ENCODE peak calls at places on chromosomes 4 and X, in eight cellular contexts. E, J, I, W, U, N, F and X are unnamed samples.

GRCh38 chrX:11968470-11968869 is 169.8 kb upstream of the FRMPD4 start:
- DNase-seq in W (no peak), I (peak; percentile 35), E (no peak), N (no peak), J (peak; percentile 1), U (peak; percentile 93), F (peak; percentile 33), X (no peak)

GRCh38 chrX:142483965-142484364 is 278.9 kb upstream of the MAGEC2 start:
- DNase-seq in I (no peak), E (no peak), W (no peak), U (no peak), J (no peak), F (no peak), N (no peak), X (no peak)

GRCh38 chr4:139300431-139301142 is 718 bp upstream of the NAA15 start:
- DNase-seq in I (peak; percentile 69), U (peak; percentile 63), F (no peak), E (no peak), N (peak; percentile 56), J (no peak), W (no peak), X (peak; percentile 61)

GRCh38 chr4:145735330-145735638 is 55.3 kb downstream of the C4orf51 start:
- DNase-seq in N (peak; percentile 89), W (peak; percentile 38), I (peak; percentile 97), F (peak; percentile 85), E (no peak), U (peak; percentile 93), J (peak; percentile 47), X (peak; percentile 93)

GRCh38 chrX:50962156-50962555 is 51.6 kb downstream of the BMP15 start:
- DNase-seq in E (no peak), I (no peak), F (no peak), N (no peak), U (no peak), J (no peak), W (no peak), X (no peak)

GRCh38 chrX:10296581-10296980 is 139.8 kb downstream of the CLCN4 start:
- DNase-seq in W (peak; percentile 1), I (peak; percentile 68), J (no peak), F (no peak), E (no peak), N (peak; percentile 13), U (no peak), X (peak; percentile 17)

GRCh38 chr4:146343199-146343598 is 128.9 kb downstream of the REELD1 start:
- DNase-seq in E (no peak), I (no peak), J (no peak), W (no peak), U (no peak), F (no peak), N (no peak), X (no peak)

GRCh38 chrX:22542641-22543040 is 269.9 kb downstream of the CBLL2 start:
- DNase-seq in E (no peak), W (no peak), N (no peak), J (no peak), I (no peak), F (no peak), U (no peak), X (peak; percentile 7)

GRCh38 chrX:124573458-124573857 is 227.1 kb downstream of the SH2D1A start:
- DNase-seq in J (no peak), E (no peak), U (no peak), N (no peak), I (no peak), W (no peak), F (no peak), X (no peak)

GRCh38 chr4:158807696-158808095 is 38.9 kb downstream of the FNIP2 start:
- DNase-seq in J (no peak), U (no peak), W (no peak), I (no peak), N (no peak), F (no peak), E (no peak), X (no peak)

GRCh38 chr4:159401791-159402380 is 299.0 kb downstream of the RAPGEF2 start:
- DNase-seq in U (peak; percentile 48), E (no peak), J (peak; percentile 25), I (peak; percentile 96), W (no peak), N (peak; percentile 86), F (peak; percentile 36), X (peak; percentile 92)

GRCh38 chrX:153954618-153955450 is 10.4 kb upstream of the RENBP start:
- DNase-seq in F (no peak), J (no peak), E (no peak), N (no peak), U (no peak), W (no peak), I (no peak), X (no peak)

GRCh38 chrX:12263211-12263610 is 124.9 kb downstream of the FRMPD4 start:
- DNase-seq in W (no peak), E (no peak), U (no peak), F (no peak), J (no peak), I (peak; percentile 73), N (peak; percentile 30), X (no peak)

GRCh38 chr4:99946346-99947189 is at the start of gene DNAJB14:
- DNase-seq in I (peak; percentile 71), U (peak; percentile 53), N (peak; percentile 79), J (peak; percentile 47), E (peak; percentile 84), F (peak; percentile 90), W (peak; percentile 93), X (peak; percentile 77)

GRCh38 chrX:2500091-2500680 is 590 bp downstream of the DHRSX start:
- DNase-seq in U (no peak), W (peak; percentile 72), F (peak; percentile 75), E (peak; percentile 57), J (peak; percentile 18), N (peak; percentile 49), I (peak; percentile 68), X (peak; percentile 72)

GRCh38 chrX:71160475-71160874 is 15.8 kb downstream of the NLGN3 start:
- DNase-seq in U (no peak), N (no peak), J (no peak), F (no peak), E (no peak), W (no peak), I (peak; percentile 38), X (no peak)

GRCh38 chrX:150303386-150304097 is 59.6 kb upstream of the MAMLD1 start:
- DNase-seq in F (no peak), U (peak; percentile 87), E (no peak), W (no peak), J (no peak), I (peak; percentile 62), N (peak; percentile 49), X (peak; percentile 31)

GRCh38 chr4:3613980-3614730 is 81.9 kb upstream of the LRPAP1 start:
- DNase-seq in E (no peak), J (peak; percentile 30), I (peak; percentile 38), F (no peak), U (no peak), N (peak; percentile 24), W (peak; percentile 55), X (no peak)

GRCh38 chr4:105625214-105625613 is 72.8 kb downstream of the ARHGEF38 start:
- DNase-seq in U (no peak), I (no peak), J (no peak), W (no peak), E (no peak), N (no peak), F (no peak), X (no peak)

GRCh38 chrX:150841466-150842197 is 56.8 kb downstream of the CD99L2 start:
- DNase-seq in N (peak; percentile 36), W (no peak), I (peak; percentile 17), E (no peak), F (no peak), J (no peak), U (no peak), X (peak; percentile 51)

GRCh38 chr4:5812506-5813229 is 80.2 kb downstream of the CRMP1 start:
- DNase-seq in I (peak; percentile 70), E (peak; percentile 42), N (peak; percentile 64), F (peak; percentile 52), W (peak; percentile 84), J (peak; percentile 58), U (peak; percentile 48), X (peak; percentile 74)

GRCh38 chr4:35918491-35918977 is 325.8 kb downstream of the ARAP2 start:
- DNase-seq in J (no peak), I (no peak), W (no peak), U (no peak), N (no peak), E (no peak), F (no peak), X (no peak)

GRCh38 chr4:92249541-92249940 is 54.2 kb upstream of the GRID2 start:
- DNase-seq in J (no peak), E (no peak), F (no peak), I (no peak), W (no peak), U (no peak), N (no peak), X (no peak)

GRCh38 chr4:151569650-151570049 is 160.7 kb downstream of the FHIP1A start:
- DNase-seq in W (peak; percentile 9), E (no peak), J (no peak), U (peak; percentile 43), I (no peak), F (peak; percentile 6), N (no peak), X (no peak)

GRCh38 chr4:139266583-139267257 is 13.3 kb downstream of the MGARP start:
- DNase-seq in I (peak; percentile 70), N (peak; percentile 80), W (peak; percentile 84), J (peak; percentile 54), U (peak; percentile 63), E (no peak), F (peak; percentile 75), X (peak; percentile 85)

GRCh38 chrX:20263474-20263873 is 3.2 kb downstream of the RPS6KA3 start:
- DNase-seq in F (no peak), U (peak; percentile 47), W (no peak), E (no peak), I (peak; percentile 62), J (no peak), N (peak; percentile 33), X (peak; percentile 21)

GRCh38 chr4:156594619-156595018 is 377.0 kb downstream of the PDGFC start:
- DNase-seq in I (peak; percentile 67), U (no peak), E (no peak), F (no peak), W (peak; percentile 43), J (no peak), N (no peak), X (peak; percentile 62)

GRCh38 chrX:154056739-154057367 is 37.2 kb upstream of the IRAK1 start:
- DNase-seq in J (peak; percentile 86), U (no peak), E (no peak), F (no peak), I (no peak), W (no peak), N (no peak), X (no peak)

GRCh38 chrX:139907078-139907477 is 25.8 kb downstream of the ATP11C start:
- DNase-seq in N (no peak), I (no peak), E (no peak), W (no peak), U (no peak), J (no peak), F (no peak), X (no peak)

GRCh38 chrX:11558972-11559371 is 106.7 kb downstream of the ARHGAP6 start:
- DNase-seq in N (peak; percentile 33), U (peak; percentile 37), W (peak; percentile 2), E (peak; percentile 11), F (peak; percentile 48), I (peak; percentile 16), J (peak; percentile 24), X (peak; percentile 16)

GRCh38 chr4:26342328-26343040 is 21.7 kb downstream of the RBPJ start:
- DNase-seq in F (no peak), J (peak; percentile 9), W (peak; percentile 57), U (peak; percentile 82), E (no peak), N (peak; percentile 85), I (peak; percentile 91), X (peak; percentile 91)

GRCh38 chrX:143669395-143669794 is 33.5 kb upstream of the SLITRK4 start:
- DNase-seq in E (no peak), F (no peak), N (peak; percentile 25), I (no peak), W (peak; percentile 21), U (no peak), J (no peak), X (peak; percentile 16)